ENCODE peak calls at places on chromosome 20, in six cellular contexts. E is mesendoderm, C is mesenchymal stem cell, W is H1, L is neuronal stem cell, J is IMR-90. G is an unnamed sample. For H3K27me3, the result is how much of the 10 kb centered on the place peaks cover.

GRCh38 chr20:38452880-38453624 is 17.9 kb upstream of the SNHG17 start:
- DNase-seq in E (no peak), L (no peak), W (no peak), J (peak), C (peak), G (peak)

GRCh38 chr20:3106658-3107463 is 22.3 kb upstream of the AVP start:
- DNase-seq in J (no peak), C (no peak), E (peak), L (no peak), W (no peak), G (no peak)

GRCh38 chr20:46709459-46710148 is at the start of gene SLC2A10:
- DNase-seq in J (peak), E (peak), C (peak), W (no peak), L (peak), G (peak)

GRCh38 chr20:10670521-10671220 is 3.1 kb downstream of the JAG1 start:
- DNase-seq in L (no peak), W (no peak), J (peak), C (peak), E (no peak), G (no peak)

GRCh38 chr20:50678213-50678898 is 13.0 kb downstream of the RIPOR3 start:
- DNase-seq in E (no peak), J (no peak), W (no peak), C (no peak), L (no peak), G (peak)

GRCh38 chr20:32130352-32130751 is 20.8 kb downstream of the TM9SF4 start:
- DNase-seq in L (no peak), E (no peak), J (no peak), C (no peak), W (no peak), G (no peak)

GRCh38 chr20:62063981-62064787 is 1.5 kb downstream of the TAF4 start:
- DNase-seq in J (no peak), C (peak), L (peak), W (no peak), E (peak), G (peak)

GRCh38 chr20:38471987-38472512 is 593 bp upstream of the RALGAPB start:
- DNase-seq in J (no peak), W (no peak), L (no peak), C (no peak), E (no peak), G (no peak)

GRCh38 chr20:64056889-64057627 is 5.9 kb upstream of the TCEA2 start:
- DNase-seq in C (no peak), J (no peak), E (no peak), W (no peak), L (no peak), G (no peak)

GRCh38 chr20:8489094-8489883 is 357.2 kb downstream of the PLCB1 start:
- DNase-seq in C (no peak), W (no peak), J (no peak), E (no peak), L (no peak), G (no peak)

GRCh38 chr20:52783769-52784168 is 188.4 kb upstream of the TSHZ2 start:
- DNase-seq in L (no peak), C (peak), W (peak), J (no peak), E (peak), G (no peak)

GRCh38 chr20:48338717-48339116 is 489.1 kb downstream of the PREX1 start:
- DNase-seq in L (no peak), W (no peak), J (peak), E (no peak), C (peak), G (peak)

GRCh38 chr20:61932199-61932592 is 133.5 kb downstream of the TAF4 start:
- DNase-seq in W (no peak), E (no peak), C (no peak), L (no peak), J (no peak), G (no peak)

GRCh38 chr20:22825076-22825475 is 210.0 kb upstream of the SSTR4 start:
- DNase-seq in L (no peak), E (no peak), W (no peak), C (no peak), J (peak), G (peak)

GRCh38 chr20:21767739-21768223 is 62.3 kb downstream of the PAX1 start:
- DNase-seq in E (peak), L (peak), W (peak), J (no peak), C (no peak), G (peak)

GRCh38 chr20:53623454-53624206 is 30.0 kb upstream of the ZNF217 start:
- DNase-seq in C (peak), E (peak), W (peak), L (peak), J (peak), G (peak)

GRCh38 chr20:25496968-25497401 is 88.3 kb downstream of the NINL start:
- DNase-seq in W (no peak), J (peak), L (no peak), E (no peak), C (peak), G (no peak)

GRCh38 chr20:4167261-4168004 is 152.1 kb upstream of the RNF24 start:
- DNase-seq in W (no peak), J (no peak), L (no peak), E (no peak), C (no peak), G (no peak)

GRCh38 chr20:14865169-14865568 is 527.8 kb upstream of the FLRT3 start:
- DNase-seq in W (no peak), J (no peak), E (no peak), L (no peak), C (no peak), G (no peak)

GRCh38 chr20:11922561-11922960 is 4.9 kb downstream of the BTBD3 start:
- DNase-seq in W (no peak), J (no peak), E (no peak), C (no peak), L (no peak), G (no peak)

GRCh38 chr20:51488331-51488730 is 54.2 kb downstream of the NFATC2 start:
- DNase-seq in J (no peak), E (no peak), W (no peak), L (no peak), C (no peak), G (no peak)

GRCh38 chr20:53409177-53409576 is 184.5 kb downstream of the ZNF217 start:
- DNase-seq in J (no peak), W (no peak), E (no peak), L (no peak), C (no peak), G (no peak)

GRCh38 chr20:63759377-63759901 is 19.9 kb downstream of the SLC2A4RG start:
- DNase-seq in L (no peak), W (no peak), C (no peak), J (no peak), E (no peak), G (no peak)

GRCh38 chr20:16490696-16491095 is 82.6 kb downstream of the KIF16B start:
- DNase-seq in J (no peak), W (no peak), L (no peak), C (no peak), E (no peak), G (no peak)

GRCh38 chr20:53849471-53850059 is 220.8 kb downstream of the BCAS1 start:
- DNase-seq in L (no peak), W (no peak), J (no peak), C (no peak), E (no peak), G (no peak)

GRCh38 chr20:41364967-41365765 is 1.5 kb downstream of the EMILIN3 start:
- DNase-seq in C (no peak), J (no peak), W (no peak), E (no peak), L (no peak), G (no peak)

GRCh38 chr20:8527998-8528397 is 395.9 kb downstream of the PLCB1 start:
- DNase-seq in W (no peak), L (no peak), J (peak), C (peak), E (no peak), G (peak)

GRCh38 chr20:63259734-63260460 is 5.6 kb upstream of the NKAIN4 start:
- DNase-seq in W (no peak), E (no peak), C (no peak), J (no peak), L (no peak), G (no peak)

DNA sequence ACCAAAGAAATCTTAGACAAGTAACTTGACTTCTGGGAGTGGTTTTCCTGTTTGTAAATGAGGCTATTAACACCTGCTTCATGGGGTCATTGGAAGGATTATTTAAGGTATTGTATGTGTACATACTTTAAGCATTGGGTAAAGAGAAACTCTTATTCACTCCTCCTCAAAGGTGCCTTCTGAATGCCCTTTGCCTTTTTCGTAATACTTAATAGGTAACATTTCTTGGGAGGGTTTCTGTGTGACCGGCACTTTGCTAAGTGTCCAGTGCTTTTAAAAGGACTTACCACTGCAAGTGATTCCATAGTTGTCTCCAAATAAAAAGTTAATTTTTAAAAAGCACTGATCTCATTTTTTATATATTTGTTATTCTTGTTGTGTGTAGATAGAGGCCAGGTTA is 52.6 kb downstream of the RALY start:
- DNase-seq in L (no peak), J (no peak), E (peak), C (no peak), W (no peak), G (no peak)
- H3K23ac ChIP-seq in L (no peak), J (no peak), E (no peak), C (no peak), W (no peak), G (no peak)

GRCh38 chr20:56685879-56686278 is 56.8 kb downstream of the TFAP2C start:
- DNase-seq in L (no peak), E (no peak), J (no peak), W (no peak), C (no peak), G (no peak)
- H3K27me3 ChIP-seq in L (under half), E (under half), J (under half), W (under half), C (under half), G (under half)

GRCh38 chr20:45049904-45050471 is 50.9 kb downstream of the KCNS1 start:
- DNase-seq in W (no peak), L (no peak), C (no peak), E (no peak), J (no peak), G (no peak)
- H3K4me3 ChIP-seq in W (no peak), L (no peak), C (no peak), E (no peak), J (no peak), G (no peak)

GRCh38 chr20:40317156-40317790 is 371.8 kb downstream of the MAFB start:
- DNase-seq in E (no peak), W (no peak), L (no peak), C (no peak), J (no peak), G (peak)
- H3K23ac ChIP-seq in E (no peak), W (no peak), L (no peak), C (no peak), J (no peak), G (no peak)

GRCh38 chr20:58144071-58144470 is 84.4 kb downstream of the ANKRD60 start:
- DNase-seq in L (no peak), W (no peak), J (no peak), E (no peak), C (no peak), G (no peak)
- H3K27me3 ChIP-seq in L (under half), W (under half), J (under half), E (under half), C (under half), G (under half)

DNA sequence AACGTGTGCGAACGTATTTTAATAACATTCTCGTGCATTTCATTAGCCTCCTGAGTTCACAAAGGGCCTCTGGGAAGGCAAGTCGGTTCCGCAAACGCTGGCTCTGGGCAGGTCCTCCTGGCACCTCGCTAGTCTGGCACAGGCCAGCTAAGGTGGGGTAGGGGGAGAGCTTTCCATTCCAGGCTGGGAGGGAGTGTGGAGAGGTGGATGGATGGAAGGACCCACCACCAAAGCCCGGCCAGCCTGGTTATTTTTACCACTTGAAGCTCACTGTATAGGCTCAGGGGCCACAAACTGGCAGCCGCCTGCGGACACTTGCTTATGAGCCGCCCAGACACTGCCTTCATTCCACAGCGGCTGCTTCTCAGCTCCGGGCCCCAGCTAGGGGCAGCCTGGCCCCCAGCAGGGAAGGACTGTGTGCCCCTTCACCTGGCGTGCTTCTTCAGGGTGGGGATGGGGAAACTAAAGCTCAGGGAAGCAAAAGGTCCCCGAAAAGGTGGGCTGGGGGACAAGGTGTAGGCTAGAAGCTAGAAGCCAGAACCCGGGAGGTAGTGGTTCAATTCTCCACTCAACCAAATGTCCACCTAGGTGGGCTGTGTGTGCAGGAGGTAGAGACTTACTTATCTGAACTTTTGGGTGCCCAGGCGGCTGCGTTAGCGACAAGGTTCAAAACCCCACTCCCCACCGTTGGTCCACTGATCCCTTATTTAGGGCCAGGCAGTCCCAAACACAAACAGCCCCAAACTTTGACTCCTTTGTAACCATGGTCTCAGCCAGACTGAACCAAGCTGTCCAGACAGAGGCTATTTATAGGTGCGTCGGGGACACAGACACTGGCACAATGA is 1.7 kb downstream of the PMEPA1 start:
- DNase-seq in J (no peak), C (no peak), W (no peak), L (no peak), E (no peak), G (peak)
- H3K4me3 ChIP-seq in J (peak), C (peak), W (peak), L (peak), E (peak), G (peak)

GRCh38 chr20:18443841-18444240 is 23.0 kb downstream of the DZANK1 start:
- DNase-seq in W (no peak), E (no peak), C (peak), J (peak), L (no peak), G (no peak)
- H3K23ac ChIP-seq in W (no peak), E (no peak), C (no peak), J (no peak), L (no peak), G (no peak)